ENCODE peak calls at places on chromosomes 3 and 15, in four cellular contexts. One of them, this sample, is unnamed.
A peak's percentile ranks its signal among the peaks of the same experiment; 100 is the strongest.

GRCh38 chr15:49101536-49101935 is 53.9 kb downstream of the COPS2 start:
- DNase-seq in HepG2: no peak
- DNase-seq in GM12878: no peak
- DNase-seq in K562: no peak
- DNase-seq in this sample: no peak

GRCh38 chr3:123036352-123037014 is 8.9 kb upstream of the SEMA5B start:
- DNase-seq in HepG2: peak; percentile 24
- DNase-seq in GM12878: no peak
- DNase-seq in K562: no peak
- DNase-seq in this sample: no peak

GRCh38 chr15:38531509-38531908 is 33.1 kb downstream of the RASGRP1 start:
- DNase-seq in HepG2: no peak
- DNase-seq in GM12878: no peak
- DNase-seq in K562: no peak
- DNase-seq in this sample: no peak

GRCh38 chr15:29612701-29613100 is 209.6 kb downstream of the TJP1 start:
- DNase-seq in HepG2: no peak
- DNase-seq in GM12878: no peak
- DNase-seq in K562: no peak
- DNase-seq in this sample: no peak

GRCh38 chr3:78855190-78855589 is 912.6 kb downstream of the ROBO1 start:
- DNase-seq in HepG2: no peak
- DNase-seq in GM12878: no peak
- DNase-seq in K562: no peak
- DNase-seq in this sample: no peak

GRCh38 chr15:64894395-64895056 is 17.2 kb upstream of the ANKDD1A start:
- DNase-seq in HepG2: no peak
- DNase-seq in GM12878: peak; percentile 76
- DNase-seq in K562: no peak
- DNase-seq in this sample: peak; percentile 55

GRCh38 chr3:124829175-124829818 is 57.9 kb downstream of the ITGB5 start:
- DNase-seq in HepG2: no peak
- DNase-seq in GM12878: no peak
- DNase-seq in K562: no peak
- DNase-seq in this sample: no peak

GRCh38 chr3:161149529-161149928 is 44.4 kb upstream of the B3GALNT1 start:
- DNase-seq in HepG2: peak; percentile 3
- DNase-seq in GM12878: no peak
- DNase-seq in K562: no peak
- DNase-seq in this sample: no peak

GRCh38 chr15:49154359-49154758 is 1.0 kb downstream of the COPS2 start:
- DNase-seq in HepG2: no peak
- DNase-seq in GM12878: no peak
- DNase-seq in K562: no peak
- DNase-seq in this sample: no peak

DNA sequence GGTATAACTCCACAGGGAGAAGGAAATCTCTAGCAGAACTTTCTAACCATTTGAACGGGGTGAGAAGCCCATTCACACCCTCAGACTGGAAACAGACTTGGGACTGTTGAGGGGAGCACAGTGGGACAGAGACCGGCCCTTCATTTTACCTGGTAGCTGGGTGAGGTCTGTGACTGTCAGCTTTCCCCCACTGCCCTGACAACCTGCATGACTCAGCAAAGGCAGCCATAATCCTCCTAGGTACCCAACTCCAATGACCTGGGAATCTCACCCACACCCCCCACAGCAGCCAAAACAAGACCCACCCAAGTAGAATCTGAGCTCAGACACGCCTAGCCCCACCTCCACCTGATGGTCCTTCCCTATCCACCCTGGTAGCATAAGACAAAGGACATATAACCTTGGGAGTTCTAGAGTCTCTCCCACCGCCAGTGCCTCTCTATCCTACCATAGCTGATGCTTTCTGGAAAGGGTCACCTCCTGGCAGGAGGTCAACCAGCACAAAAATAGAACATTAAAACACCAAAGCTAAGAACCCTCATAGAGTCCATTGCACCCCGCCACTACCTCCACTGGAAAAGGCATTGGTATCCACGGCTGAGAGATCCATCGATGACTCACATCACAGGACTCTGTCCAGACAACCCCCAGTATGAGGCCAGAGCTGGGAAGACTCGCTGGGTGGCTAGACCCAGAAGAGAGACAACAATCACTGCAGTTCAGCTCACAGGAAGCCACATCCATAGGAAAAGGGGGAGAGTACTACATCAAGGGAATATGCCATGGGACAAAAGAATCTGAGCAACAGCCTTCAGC is 28.0 kb downstream of the SENP7 start:
- DNase-seq in HepG2: no peak
- DNase-seq in GM12878: no peak
- DNase-seq in K562: peak; percentile 54
- DNase-seq in this sample: no peak
- TF ChIP-seq CBFB in HepG2: no peak
- TF ChIP-seq CBFB in GM12878: no peak
- TF ChIP-seq CBFB in K562: no peak
- TF ChIP-seq CBFB in this sample: no peak

GRCh38 chr3:177530908-177531307 is 333.6 kb upstream of the TBL1XR1 start:
- DNase-seq in HepG2: no peak
- DNase-seq in GM12878: no peak
- DNase-seq in K562: no peak
- DNase-seq in this sample: no peak
- TF ChIP-seq CBFB in HepG2: no peak
- TF ChIP-seq CBFB in GM12878: no peak
- TF ChIP-seq CBFB in K562: no peak
- TF ChIP-seq CBFB in this sample: no peak

DNA sequence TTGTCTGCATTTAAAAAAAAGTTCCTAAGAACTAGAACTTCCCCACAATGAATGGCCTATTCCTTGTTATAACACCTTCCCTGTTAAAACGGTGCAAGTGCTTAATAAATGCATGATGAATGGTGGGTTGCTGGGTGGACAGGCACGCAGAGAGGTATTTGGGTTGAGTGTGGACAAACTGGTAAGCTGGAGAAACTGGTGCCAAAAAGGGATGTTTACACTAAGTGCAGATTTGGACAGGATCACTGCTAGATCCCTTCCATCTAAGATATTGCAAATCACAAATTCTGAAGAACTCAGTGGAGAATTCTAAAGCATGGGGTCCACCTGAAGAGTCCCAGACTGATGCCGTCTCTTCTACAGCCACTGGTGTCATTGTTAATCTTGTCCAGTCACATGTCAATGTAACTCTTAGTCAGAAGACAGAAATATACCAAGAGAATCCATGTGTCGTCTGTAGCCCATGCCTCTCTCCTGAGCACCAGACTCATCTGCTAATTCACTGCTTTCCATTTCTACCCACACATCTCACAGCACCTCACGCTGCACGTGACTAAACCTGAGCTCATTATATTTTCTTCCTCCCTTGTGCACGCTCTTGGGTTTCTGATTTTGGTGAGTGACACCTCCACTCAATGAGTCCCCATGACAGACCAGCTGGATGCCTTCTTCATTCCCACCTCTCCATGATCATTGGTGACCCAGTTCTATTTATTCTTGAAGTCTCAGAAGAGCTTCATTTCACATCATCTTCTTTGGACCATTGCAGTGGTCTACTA is 328.9 kb downstream of the THSD4 start:
- DNase-seq in HepG2: no peak
- DNase-seq in GM12878: no peak
- DNase-seq in K562: no peak
- DNase-seq in this sample: no peak
- TF ChIP-seq CBFB in HepG2: no peak
- TF ChIP-seq CBFB in GM12878: no peak
- TF ChIP-seq CBFB in K562: no peak
- TF ChIP-seq CBFB in this sample: no peak

GRCh38 chr15:44243146-44243545 is 45.4 kb upstream of the GOLM2 start:
- DNase-seq in HepG2: no peak
- DNase-seq in GM12878: no peak
- DNase-seq in K562: no peak
- DNase-seq in this sample: no peak
- TF ChIP-seq CBFB in HepG2: no peak
- TF ChIP-seq CBFB in GM12878: no peak
- TF ChIP-seq CBFB in K562: no peak
- TF ChIP-seq CBFB in this sample: no peak

GRCh38 chr3:97882975-97883598 is 61.3 kb downstream of the CRYBG3 start:
- DNase-seq in HepG2: no peak
- DNase-seq in GM12878: no peak
- DNase-seq in K562: peak; percentile 1
- DNase-seq in this sample: no peak
- TF ChIP-seq CBFB in HepG2: no peak
- TF ChIP-seq CBFB in GM12878: no peak
- TF ChIP-seq CBFB in K562: no peak
- TF ChIP-seq CBFB in this sample: no peak

GRCh38 chr3:11602441-11602840 is 41.3 kb downstream of the VGLL4 start:
- DNase-seq in HepG2: no peak
- DNase-seq in GM12878: no peak
- DNase-seq in K562: no peak
- DNase-seq in this sample: no peak

GRCh38 chr3:11601446-11602241 is 42.1 kb downstream of the VGLL4 start:
- DNase-seq in HepG2: no peak
- DNase-seq in GM12878: peak; percentile 47
- DNase-seq in K562: peak; percentile 35
- DNase-seq in this sample: no peak

GRCh38 chr3:11602886-11603285 is 40.8 kb downstream of the VGLL4 start:
- DNase-seq in HepG2: no peak
- DNase-seq in GM12878: no peak
- DNase-seq in K562: no peak
- DNase-seq in this sample: no peak

GRCh38 chr3:11603628-11604027 is 40.1 kb downstream of the VGLL4 start:
- DNase-seq in HepG2: no peak
- DNase-seq in GM12878: no peak
- DNase-seq in K562: no peak
- DNase-seq in this sample: no peak

GRCh38 chr3:11600501-11601282 is 43.0 kb downstream of the VGLL4 start:
- DNase-seq in HepG2: peak; percentile 84
- DNase-seq in GM12878: no peak
- DNase-seq in K562: no peak
- DNase-seq in this sample: peak; percentile 40
- TF ChIP-seq CBFB in HepG2: no peak
- TF ChIP-seq CBFB in GM12878: no peak
- TF ChIP-seq CBFB in K562: no peak
- TF ChIP-seq CBFB in this sample: no peak

GRCh38 chr3:149600619-149601018 is 57.2 kb downstream of the WWTR1 start:
- DNase-seq in HepG2: no peak
- DNase-seq in GM12878: no peak
- DNase-seq in K562: no peak
- DNase-seq in this sample: no peak
- TF ChIP-seq CBFB in HepG2: no peak
- TF ChIP-seq CBFB in GM12878: no peak
- TF ChIP-seq CBFB in K562: no peak
- TF ChIP-seq CBFB in this sample: no peak

GRCh38 chr15:60179786-60180391 is 175.8 kb downstream of the FOXB1 start:
- DNase-seq in HepG2: peak; percentile 25
- DNase-seq in GM12878: peak; percentile 3
- DNase-seq in K562: peak; percentile 40
- DNase-seq in this sample: no peak
- TF ChIP-seq CBFB in HepG2: no peak
- TF ChIP-seq CBFB in GM12878: no peak
- TF ChIP-seq CBFB in K562: no peak
- TF ChIP-seq CBFB in this sample: no peak

GRCh38 chr3:56885461-56885860 is 83.7 kb upstream of the ARHGEF3 start:
- DNase-seq in HepG2: no peak
- DNase-seq in GM12878: no peak
- DNase-seq in K562: no peak
- DNase-seq in this sample: no peak

GRCh38 chr3:56889131-56889530 is 87.4 kb upstream of the ARHGEF3 start:
- DNase-seq in HepG2: no peak
- DNase-seq in GM12878: no peak
- DNase-seq in K562: peak; percentile 9
- DNase-seq in this sample: no peak

GRCh38 chr3:56890448-56891083 is 88.8 kb upstream of the ARHGEF3 start:
- DNase-seq in HepG2: no peak
- DNase-seq in GM12878: no peak
- DNase-seq in K562: no peak
- DNase-seq in this sample: no peak

GRCh38 chr3:56885879-56886647 is 84.3 kb upstream of the ARHGEF3 start:
- DNase-seq in HepG2: no peak
- DNase-seq in GM12878: no peak
- DNase-seq in K562: no peak
- DNase-seq in this sample: no peak

GRCh38 chr3:56887402-56888025 is 85.8 kb upstream of the ARHGEF3 start:
- DNase-seq in HepG2: no peak
- DNase-seq in GM12878: no peak
- DNase-seq in K562: no peak
- DNase-seq in this sample: no peak
- TF ChIP-seq CBFB in HepG2: no peak
- TF ChIP-seq CBFB in GM12878: no peak
- TF ChIP-seq CBFB in K562: no peak
- TF ChIP-seq CBFB in this sample: no peak

GRCh38 chr3:32705232-32705631 is 20.2 kb downstream of the CNOT10 start:
- DNase-seq in HepG2: no peak
- DNase-seq in GM12878: no peak
- DNase-seq in K562: peak; percentile 41
- DNase-seq in this sample: no peak

GRCh38 chr3:32700244-32700643 is 15.3 kb downstream of the CNOT10 start:
- DNase-seq in HepG2: no peak
- DNase-seq in GM12878: no peak
- DNase-seq in K562: no peak
- DNase-seq in this sample: no peak

GRCh38 chr3:32707026-32707370 is 22.0 kb downstream of the CNOT10 start:
- DNase-seq in HepG2: no peak
- DNase-seq in GM12878: no peak
- DNase-seq in K562: no peak
- DNase-seq in this sample: no peak

GRCh38 chr3:32706348-32707025 is 21.5 kb downstream of the CNOT10 start:
- DNase-seq in HepG2: no peak
- DNase-seq in GM12878: no peak
- DNase-seq in K562: no peak
- DNase-seq in this sample: no peak

GRCh38 chr3:32703491-32703968 is 18.5 kb downstream of the CNOT10 start:
- DNase-seq in HepG2: peak; percentile 80
- DNase-seq in GM12878: no peak
- DNase-seq in K562: no peak
- DNase-seq in this sample: no peak
- TF ChIP-seq CBFB in HepG2: no peak
- TF ChIP-seq CBFB in GM12878: no peak
- TF ChIP-seq CBFB in K562: no peak
- TF ChIP-seq CBFB in this sample: no peak